ENCODE peak calls at places on chromosomes 3 and 15, in seven cellular contexts. N is NCI-H1436, K is aorta, G is mesothelial cell of epicardium, R is anterior cingulate cortex, O is left colon, Q is GM23248. V is an unnamed sample.

GRCh38 chr15:70486451-70487379 is 276.6 kb downstream of the UACA start:
- DNase-seq in N (no peak), K (no peak), G (no peak), R (no peak), O (no peak), Q (peak; percentile 95), V (no peak)

GRCh38 chr15:49238342-49238741 is 68.3 kb downstream of the GALK2 start:
- DNase-seq in N (no peak), K (no peak), G (no peak), R (no peak), O (no peak), Q (peak; percentile 78), V (no peak)

GRCh38 chr3:195237981-195238625 is 32.9 kb downstream of the XXYLT1 start:
- DNase-seq in N (no peak), K (no peak), G (no peak), R (no peak), O (no peak), Q (peak; percentile 27), V (peak; percentile 25)

GRCh38 chr15:70830615-70831014 is 23.3 kb downstream of the LARP6 start:
- DNase-seq in N (no peak), K (no peak), G (no peak), R (no peak), O (no peak), Q (no peak), V (no peak)

GRCh38 chr3:109806929-109807328 is 469.6 kb upstream of the DPPA4 start:
- DNase-seq in N (no peak), K (no peak), G (no peak), R (no peak), O (no peak), Q (peak; percentile 34), V (no peak)

GRCh38 chr15:59590027-59590426 is 21.6 kb upstream of the GCNT3 start:
- DNase-seq in N (no peak), K (no peak), G (no peak), R (no peak), O (no peak), Q (no peak), V (no peak)

GRCh38 chr3:149494759-149495580 is 20.5 kb downstream of the TM4SF4 start:
- DNase-seq in N (no peak), K (no peak), G (no peak), R (no peak), O (no peak), Q (peak; percentile 80), V (no peak)

GRCh38 chr3:176275538-176275937 is 921.7 kb downstream of the TBL1XR1 start:
- DNase-seq in N (no peak), K (no peak), G (no peak), R (no peak), O (no peak), Q (no peak), V (no peak)

GRCh38 chr15:28132524-28133275 is 33.6 kb upstream of the OCA2 start:
- DNase-seq in N (no peak), K (no peak), G (no peak), R (no peak), O (no peak), Q (peak; percentile 62), V (no peak)

GRCh38 chr3:165206454-165207266 is 10.5 kb upstream of the SLITRK3 start:
- DNase-seq in N (peak; percentile 75), K (peak; percentile 91), G (peak; percentile 54), R (peak; percentile 74), O (peak; percentile 79), Q (peak; percentile 93), V (peak; percentile 62)

GRCh38 chr15:35717721-35718120 is 171.8 kb upstream of the DPH6 start:
- DNase-seq in N (no peak), K (no peak), G (no peak), R (no peak), O (no peak), Q (no peak), V (no peak)

GRCh38 chr3:42980909-42981308 is 1.8 kb downstream of the GASK1A start:
- DNase-seq in N (no peak), K (peak; percentile 76), G (no peak), R (no peak), O (no peak), Q (peak; percentile 40), V (no peak)

GRCh38 chr15:20356444-20357138 is 185.0 kb downstream of the GOLGA6L6 start:
- DNase-seq in N (no peak), K (peak; percentile 84), G (peak; percentile 37), R (no peak), O (peak; percentile 66), Q (peak; percentile 50), V (peak; percentile 75)

GRCh38 chr3:174097686-174098085 is 700.1 kb downstream of the NLGN1 start:
- DNase-seq in N (no peak), K (no peak), G (no peak), R (no peak), O (no peak), Q (no peak), V (no peak)

GRCh38 chr15:81740402-81740801 is 305.4 kb downstream of the MEX3B start:
- DNase-seq in N (no peak), K (no peak), G (no peak), R (no peak), O (no peak), Q (peak; percentile 27), V (no peak)

GRCh38 chr3:23712656-23713559 is 92.8 kb upstream of the UBE2E1 start:
- DNase-seq in N (no peak), K (no peak), G (no peak), R (peak; percentile 21), O (no peak), Q (peak; percentile 85), V (no peak)

GRCh38 chr3:53547327-53547726 is 52.9 kb downstream of the CACNA1D start:
- DNase-seq in N (no peak), K (no peak), G (no peak), R (no peak), O (no peak), Q (no peak), V (no peak)

GRCh38 chr3:113428581-113428980 is 12.7 kb downstream of the CFAP44 start:
- DNase-seq in N (no peak), K (no peak), G (no peak), R (no peak), O (no peak), Q (peak; percentile 13), V (no peak)

GRCh38 chr3:122510878-122511481 is 3.8 kb downstream of the KPNA1 start:
- DNase-seq in N (no peak), K (no peak), G (no peak), R (no peak), O (no peak), Q (no peak), V (peak; percentile 35)

GRCh38 chr3:107590786-107591185 is 68.0 kb downstream of the BBX start:
- DNase-seq in N (no peak), K (no peak), G (no peak), R (no peak), O (no peak), Q (no peak), V (no peak)

GRCh38 chr15:66115568-66116206 is 137.9 kb downstream of the MEGF11 start:
- DNase-seq in N (peak; percentile 26), K (no peak), G (no peak), R (no peak), O (peak; percentile 20), Q (no peak), V (no peak)

GRCh38 chr3:65098400-65098799 is 410.6 kb upstream of the ADAMTS9 start:
- DNase-seq in N (no peak), K (no peak), G (no peak), R (no peak), O (no peak), Q (no peak), V (no peak)

GRCh38 chr15:30941520-30941919 is 37.8 kb downstream of the FAN1 start:
- DNase-seq in N (no peak), K (no peak), G (no peak), R (no peak), O (no peak), Q (no peak), V (no peak)

GRCh38 chr15:66729339-66729951 is 27.4 kb downstream of the SMAD6 start:
- DNase-seq in N (no peak), K (no peak), G (no peak), R (no peak), O (no peak), Q (peak; percentile 82), V (no peak)

GRCh38 chr3:25354071-25354470 is 74.0 kb upstream of the RARB start:
- DNase-seq in N (no peak), K (no peak), G (no peak), R (no peak), O (no peak), Q (no peak), V (no peak)

GRCh38 chr3:161072076-161072697 is 33.0 kb downstream of the B3GALNT1 start:
- DNase-seq in N (no peak), K (no peak), G (no peak), R (no peak), O (no peak), Q (no peak), V (no peak)

GRCh38 chr3:111236833-111237713 is 165.5 kb downstream of the NECTIN3 start:
- DNase-seq in N (no peak), K (no peak), G (no peak), R (no peak), O (no peak), Q (peak; percentile 79), V (no peak)

GRCh38 chr3:111012388-111013248 is 59.0 kb upstream of the NECTIN3 start:
- DNase-seq in N (no peak), K (no peak), G (no peak), R (peak; percentile 2), O (peak; percentile 16), Q (no peak), V (no peak)

GRCh38 chr3:188345223-188345622 is 191.3 kb downstream of the LPP start:
- DNase-seq in N (no peak), K (no peak), G (no peak), R (peak; percentile 7), O (no peak), Q (peak; percentile 33), V (no peak)

V was measured in lung.